ENCODE peak calls at places on chromosomes 16 and 17, in seven cellular contexts. One of them, this sample, is unnamed. For H3K4me1, the result is how much of the 10 kb centered on the place peaks cover.

GRCh38 chr16:11263737-11264136 is 5.4 kb downstream of the TNP2 start:
- DNase-seq in heart left ventricle: no peak
- DNase-seq in adrenal gland: no peak
- DNase-seq in fibroblast of lung: no peak
- DNase-seq in aorta: no peak
- DNase-seq in cardiac muscle cell: no peak
- DNase-seq in breast epithelium: no peak
- DNase-seq in this sample: no peak

GRCh38 chr17:2264023-2264860 is 39.3 kb downstream of the SMG6 start:
- DNase-seq in heart left ventricle: no peak
- DNase-seq in adrenal gland: no peak
- DNase-seq in fibroblast of lung: peak
- DNase-seq in aorta: no peak
- DNase-seq in cardiac muscle cell: peak
- DNase-seq in breast epithelium: no peak
- DNase-seq in this sample: no peak

GRCh38 chr16:78996806-78997205 is 603.7 kb downstream of the MAF start:
- DNase-seq in heart left ventricle: no peak
- DNase-seq in adrenal gland: no peak
- DNase-seq in fibroblast of lung: no peak
- DNase-seq in aorta: no peak
- DNase-seq in cardiac muscle cell: no peak
- DNase-seq in breast epithelium: no peak
- DNase-seq in this sample: no peak

GRCh38 chr17:58193641-58194259 is 1.2 kb downstream of the EPX start:
- DNase-seq in heart left ventricle: no peak
- DNase-seq in adrenal gland: no peak
- DNase-seq in fibroblast of lung: no peak
- DNase-seq in aorta: no peak
- DNase-seq in cardiac muscle cell: no peak
- DNase-seq in breast epithelium: no peak
- DNase-seq in this sample: no peak

GRCh38 chr17:49616546-49617205 is 41.0 kb downstream of the NXPH3 start:
- DNase-seq in heart left ventricle: peak
- DNase-seq in adrenal gland: peak
- DNase-seq in fibroblast of lung: peak
- DNase-seq in aorta: peak
- DNase-seq in cardiac muscle cell: no peak
- DNase-seq in breast epithelium: peak
- DNase-seq in this sample: no peak

GRCh38 chr17:73960469-73960868 is 243.0 kb upstream of the RPL38 start:
- DNase-seq in heart left ventricle: no peak
- DNase-seq in adrenal gland: no peak
- DNase-seq in fibroblast of lung: no peak
- DNase-seq in aorta: no peak
- DNase-seq in cardiac muscle cell: no peak
- DNase-seq in breast epithelium: no peak
- DNase-seq in this sample: no peak

GRCh38 chr16:88374736-88375135 is 8.0 kb upstream of the ZNF469 start:
- DNase-seq in heart left ventricle: peak
- DNase-seq in adrenal gland: no peak
- DNase-seq in fibroblast of lung: no peak
- DNase-seq in aorta: peak
- DNase-seq in cardiac muscle cell: no peak
- DNase-seq in breast epithelium: no peak
- DNase-seq in this sample: no peak

GRCh38 chr16:13168091-13168572 is 266.7 kb downstream of the SHISA9 start:
- DNase-seq in heart left ventricle: no peak
- DNase-seq in adrenal gland: no peak
- DNase-seq in fibroblast of lung: no peak
- DNase-seq in aorta: no peak
- DNase-seq in cardiac muscle cell: no peak
- DNase-seq in breast epithelium: no peak
- DNase-seq in this sample: peak

GRCh38 chr17:3678095-3678820 is 9.6 kb downstream of the EMC6 start:
- DNase-seq in heart left ventricle: no peak
- DNase-seq in adrenal gland: peak
- DNase-seq in fibroblast of lung: no peak
- DNase-seq in aorta: no peak
- DNase-seq in cardiac muscle cell: no peak
- DNase-seq in breast epithelium: no peak
- DNase-seq in this sample: no peak

GRCh38 chr17:48871551-48872351 is 20.8 kb upstream of the ATP5MC1 start:
- DNase-seq in heart left ventricle: no peak
- DNase-seq in adrenal gland: peak
- DNase-seq in fibroblast of lung: no peak
- DNase-seq in aorta: no peak
- DNase-seq in cardiac muscle cell: no peak
- DNase-seq in breast epithelium: no peak
- DNase-seq in this sample: no peak

GRCh38 chr17:21375757-21376584 is at the start of gene KCNJ12:
- DNase-seq in heart left ventricle: no peak
- DNase-seq in adrenal gland: no peak
- DNase-seq in fibroblast of lung: peak
- DNase-seq in aorta: no peak
- DNase-seq in cardiac muscle cell: peak
- DNase-seq in breast epithelium: no peak
- DNase-seq in this sample: no peak

GRCh38 chr17:11268176-11268575 is 27.2 kb downstream of the SHISA6 start:
- DNase-seq in heart left ventricle: no peak
- DNase-seq in adrenal gland: no peak
- DNase-seq in fibroblast of lung: no peak
- DNase-seq in aorta: no peak
- DNase-seq in cardiac muscle cell: no peak
- DNase-seq in breast epithelium: no peak
- DNase-seq in this sample: no peak

GRCh38 chr17:34182036-34182803 is 72.9 kb upstream of the CCL2 start:
- DNase-seq in heart left ventricle: no peak
- DNase-seq in adrenal gland: no peak
- DNase-seq in fibroblast of lung: no peak
- DNase-seq in aorta: no peak
- DNase-seq in cardiac muscle cell: no peak
- DNase-seq in breast epithelium: no peak
- DNase-seq in this sample: no peak

GRCh38 chr17:37551788-37552187 is 57.4 kb downstream of the SYNRG start:
- DNase-seq in heart left ventricle: no peak
- DNase-seq in adrenal gland: peak
- DNase-seq in fibroblast of lung: no peak
- DNase-seq in aorta: no peak
- DNase-seq in cardiac muscle cell: no peak
- DNase-seq in breast epithelium: no peak
- DNase-seq in this sample: no peak

GRCh38 chr16:49547448-49547847 is 173.8 kb downstream of the C16orf78 start:
- DNase-seq in heart left ventricle: no peak
- DNase-seq in adrenal gland: no peak
- DNase-seq in fibroblast of lung: no peak
- DNase-seq in aorta: no peak
- DNase-seq in cardiac muscle cell: no peak
- DNase-seq in breast epithelium: no peak
- DNase-seq in this sample: no peak

GRCh38 chr16:11957591-11958395 is 7.2 kb upstream of the TNFRSF17 start:
- DNase-seq in heart left ventricle: no peak
- DNase-seq in adrenal gland: no peak
- DNase-seq in fibroblast of lung: no peak
- DNase-seq in aorta: no peak
- DNase-seq in cardiac muscle cell: no peak
- DNase-seq in breast epithelium: no peak
- DNase-seq in this sample: no peak

GRCh38 chr17:27543958-27544349 is 87.0 kb upstream of the LGALS9 start:
- DNase-seq in heart left ventricle: no peak
- DNase-seq in adrenal gland: no peak
- DNase-seq in fibroblast of lung: no peak
- DNase-seq in aorta: no peak
- DNase-seq in cardiac muscle cell: no peak
- DNase-seq in breast epithelium: no peak
- DNase-seq in this sample: no peak

GRCh38 chr17:27546624-27547300 is 84.2 kb upstream of the LGALS9 start:
- DNase-seq in heart left ventricle: no peak
- DNase-seq in adrenal gland: no peak
- DNase-seq in fibroblast of lung: no peak
- DNase-seq in aorta: no peak
- DNase-seq in cardiac muscle cell: no peak
- DNase-seq in breast epithelium: no peak
- DNase-seq in this sample: no peak

GRCh38 chr17:27547301-27547683 is 83.7 kb upstream of the LGALS9 start:
- DNase-seq in heart left ventricle: no peak
- DNase-seq in adrenal gland: no peak
- DNase-seq in fibroblast of lung: no peak
- DNase-seq in aorta: no peak
- DNase-seq in cardiac muscle cell: no peak
- DNase-seq in breast epithelium: no peak
- DNase-seq in this sample: no peak

GRCh38 chr17:27544350-27545131 is 86.4 kb upstream of the LGALS9 start:
- DNase-seq in heart left ventricle: no peak
- DNase-seq in adrenal gland: no peak
- DNase-seq in fibroblast of lung: peak
- DNase-seq in aorta: peak
- DNase-seq in cardiac muscle cell: no peak
- DNase-seq in breast epithelium: no peak
- DNase-seq in this sample: no peak

DNA sequence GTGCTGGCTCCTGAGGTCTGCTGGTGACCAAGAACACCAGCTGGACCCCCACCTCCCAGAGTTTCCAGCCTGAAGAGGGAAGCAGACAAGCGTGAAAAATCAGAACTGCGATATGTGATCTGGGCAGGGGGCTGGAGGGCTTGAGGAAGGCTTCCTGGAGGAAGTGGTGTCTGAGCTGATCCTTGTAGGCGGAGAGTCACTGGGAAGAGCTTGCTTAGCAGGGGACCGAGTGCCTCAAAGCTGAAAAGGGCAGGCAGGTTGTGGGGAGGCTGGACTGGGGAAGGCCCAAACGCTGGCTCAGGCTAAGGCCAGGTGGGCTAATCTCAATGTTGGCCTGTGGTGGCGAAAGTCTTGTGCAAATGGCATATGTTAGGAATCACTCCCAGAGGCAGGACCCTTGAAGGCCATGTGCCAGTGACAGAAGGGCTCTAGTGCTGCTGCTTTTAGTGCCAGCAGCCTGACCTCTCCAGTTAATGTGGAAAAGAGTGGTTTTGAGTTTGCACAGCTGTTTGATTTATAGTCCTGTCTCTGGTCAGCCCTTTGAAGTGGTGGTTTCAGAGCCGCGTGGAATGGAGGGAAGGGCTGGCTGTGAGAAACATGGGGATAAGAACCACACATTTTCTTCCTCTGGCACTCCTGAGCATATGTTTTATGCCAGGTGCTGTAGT is 85.3 kb upstream of the LGALS9 start:
- DNase-seq in heart left ventricle: no peak
- DNase-seq in adrenal gland: peak
- DNase-seq in fibroblast of lung: peak
- DNase-seq in aorta: no peak
- DNase-seq in cardiac muscle cell: no peak
- DNase-seq in breast epithelium: no peak
- DNase-seq in this sample: no peak
- H3K4me1 ChIP-seq in heart left ventricle: under half
- H3K4me1 ChIP-seq in adrenal gland: under half
- H3K4me1 ChIP-seq in fibroblast of lung: under half
- H3K4me1 ChIP-seq in aorta: under half
- H3K4me1 ChIP-seq in cardiac muscle cell: under half
- H3K4me1 ChIP-seq in breast epithelium: under half
- H3K4me1 ChIP-seq in this sample: under half

DNA sequence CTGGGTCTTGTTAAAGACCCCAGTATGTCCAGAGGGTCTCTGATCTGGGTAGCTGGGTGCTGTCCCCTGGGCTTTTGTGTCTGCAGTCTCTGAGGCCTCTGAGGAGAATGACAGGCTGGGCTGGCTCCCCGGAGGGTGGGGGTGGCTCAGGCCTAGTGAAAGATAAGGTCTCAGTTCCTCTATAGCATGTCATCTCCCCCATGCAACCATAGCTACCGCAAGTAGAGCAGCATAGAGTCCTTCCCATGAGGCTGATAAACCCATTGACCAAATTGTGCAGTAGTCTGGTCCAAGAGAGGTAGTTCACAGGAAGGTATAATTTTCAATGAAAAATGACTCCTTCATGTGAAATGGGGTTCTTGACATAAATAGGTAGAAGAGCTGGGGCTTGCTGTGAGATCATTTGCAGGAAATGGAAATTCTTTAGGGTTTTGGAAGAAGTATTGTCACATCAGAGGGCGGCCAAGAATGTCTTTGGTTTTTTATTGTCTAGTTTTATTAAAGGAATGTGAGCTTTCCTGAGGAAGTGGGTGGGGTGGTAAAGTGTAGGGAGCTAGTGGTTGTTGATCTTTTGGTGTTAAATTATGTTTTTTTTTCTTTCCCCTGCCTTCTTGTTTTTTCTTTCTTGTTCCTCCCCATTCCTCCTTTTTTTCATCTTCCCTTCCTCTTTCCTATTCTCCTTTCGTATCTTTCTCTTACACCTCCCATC is 21.0 kb downstream of the SLC7A6OS start:
- DNase-seq in heart left ventricle: no peak
- DNase-seq in adrenal gland: no peak
- DNase-seq in fibroblast of lung: no peak
- DNase-seq in aorta: no peak
- DNase-seq in cardiac muscle cell: no peak
- DNase-seq in breast epithelium: no peak
- DNase-seq in this sample: no peak
- H3K27ac ChIP-seq in heart left ventricle: peak
- H3K27ac ChIP-seq in adrenal gland: no peak
- H3K27ac ChIP-seq in fibroblast of lung: no peak
- H3K27ac ChIP-seq in aorta: no peak
- H3K27ac ChIP-seq in cardiac muscle cell: no peak
- H3K27ac ChIP-seq in breast epithelium: peak
- H3K27ac ChIP-seq in this sample: no peak

DNA sequence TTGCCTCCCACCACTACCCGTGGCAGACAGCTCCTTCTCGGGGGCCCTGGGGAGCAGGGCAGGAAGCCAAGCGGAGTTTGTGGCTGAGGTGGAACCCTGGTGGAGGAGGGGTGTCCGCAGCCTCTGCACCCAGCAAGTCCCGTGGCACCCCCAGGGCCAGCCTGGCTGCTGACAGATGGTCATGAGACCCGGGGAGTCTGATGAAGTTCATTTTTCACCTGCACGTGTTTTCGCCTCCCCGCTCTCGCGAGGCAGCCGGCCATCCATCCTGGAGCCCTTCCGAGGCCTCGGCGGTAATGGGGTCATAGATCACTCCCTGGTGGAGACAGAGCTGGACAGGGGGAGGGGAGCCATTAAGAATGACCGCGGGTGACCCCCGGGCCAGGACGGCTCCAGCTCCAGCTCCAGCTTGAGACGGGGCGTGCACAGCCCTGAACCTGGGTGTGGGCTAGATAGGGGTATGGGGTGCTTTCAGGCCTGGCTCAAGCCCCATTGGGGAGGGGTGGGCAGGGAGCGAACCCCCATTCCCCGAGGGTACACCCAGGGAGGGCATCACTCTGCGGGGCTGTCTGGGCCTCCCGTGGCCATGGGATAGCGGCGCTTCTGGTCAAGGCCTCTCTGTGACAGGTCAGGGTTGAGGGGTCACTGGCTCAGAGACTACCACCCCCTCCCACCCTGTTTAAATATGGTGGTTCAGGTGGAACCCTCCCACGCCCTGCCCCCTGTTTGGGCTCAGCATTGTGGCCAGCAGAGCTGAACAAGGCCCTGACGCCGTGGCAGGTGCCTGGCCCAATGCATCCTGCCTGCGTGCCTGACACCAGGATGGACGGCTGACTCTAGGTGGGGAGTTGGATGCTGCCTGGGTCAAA is 227.4 kb upstream of the GSE1 start:
- DNase-seq in heart left ventricle: peak
- DNase-seq in adrenal gland: peak
- DNase-seq in fibroblast of lung: no peak
- DNase-seq in aorta: peak
- DNase-seq in cardiac muscle cell: no peak
- DNase-seq in breast epithelium: no peak
- DNase-seq in this sample: no peak
- H3K4me1 ChIP-seq in heart left ventricle: under half
- H3K4me1 ChIP-seq in adrenal gland: under half
- H3K4me1 ChIP-seq in fibroblast of lung: under half
- H3K4me1 ChIP-seq in aorta: under half
- H3K4me1 ChIP-seq in cardiac muscle cell: under half
- H3K4me1 ChIP-seq in breast epithelium: under half
- H3K4me1 ChIP-seq in this sample: under half

GRCh38 chr16:57341062-57341440 is 17.5 kb upstream of the CCL22 start:
- DNase-seq in heart left ventricle: no peak
- DNase-seq in adrenal gland: no peak
- DNase-seq in fibroblast of lung: no peak
- DNase-seq in aorta: no peak
- DNase-seq in cardiac muscle cell: no peak
- DNase-seq in breast epithelium: no peak
- DNase-seq in this sample: no peak
- H3K27ac ChIP-seq in heart left ventricle: no peak
- H3K27ac ChIP-seq in adrenal gland: no peak
- H3K27ac ChIP-seq in fibroblast of lung: no peak
- H3K27ac ChIP-seq in aorta: no peak
- H3K27ac ChIP-seq in cardiac muscle cell: no peak
- H3K27ac ChIP-seq in breast epithelium: peak
- H3K27ac ChIP-seq in this sample: no peak